ENCODE peak calls at places on chromosomes 6 and 20, in ten cellular contexts. L, R, Z, N, X, Q, J, F, D and C are unnamed samples.

GRCh38 chr6:43509984-43510826 is at the start of gene LRRC73:
- DNase-seq in L (peak; percentile 95), R (no peak), Z (no peak), N (peak; percentile 63), X (peak; percentile 95), Q (peak; percentile 60), J (peak; percentile 85), F (peak; percentile 89), D (peak; percentile 91), C (peak; percentile 94)

GRCh38 chr6:26175428-26176181 is 88.4 kb downstream of the HFE start:
- DNase-seq in L (no peak), R (no peak), Z (no peak), N (peak; percentile 40), X (no peak), Q (no peak), J (peak; percentile 79), F (peak; percentile 64), D (peak; percentile 82), C (no peak)

GRCh38 chr6:75563032-75563431 is 38.6 kb upstream of the SENP6 start:
- DNase-seq in L (no peak), R (no peak), Z (no peak), N (peak; percentile 4), X (no peak), Q (peak; percentile 37), J (peak; percentile 57), F (peak; percentile 27), D (peak; percentile 55), C (peak; percentile 15)

GRCh38 chr6:149317656-149318571 is at the start of gene TAB2:
- DNase-seq in L (peak; percentile 74), R (no peak), Z (no peak), N (no peak), X (peak; percentile 55), Q (no peak), J (peak; percentile 40), F (peak; percentile 74), D (peak; percentile 54), C (peak; percentile 73)

GRCh38 chr6:158906926-158907325 is 87.8 kb upstream of the EZR start:
- DNase-seq in L (no peak), R (no peak), Z (no peak), N (peak; percentile 79), X (no peak), Q (no peak), J (no peak), F (no peak), D (no peak), C (no peak)

GRCh38 chr6:111258615-111259088 is 171.3 kb downstream of the SLC16A10 start:
- DNase-seq in L (no peak), R (no peak), Z (no peak), N (peak; percentile 77), X (no peak), Q (no peak), J (no peak), F (no peak), D (peak; percentile 63), C (no peak)

GRCh38 chr20:45366631-45367030 is 3.7 kb downstream of the SYS1 start:
- DNase-seq in L (no peak), R (no peak), Z (no peak), N (no peak), X (no peak), Q (no peak), J (no peak), F (no peak), D (no peak), C (no peak)

GRCh38 chr6:80338201-80338836 is 231.8 kb downstream of the BCKDHB start:
- DNase-seq in L (peak; percentile 92), R (no peak), Z (no peak), N (peak; percentile 8), X (peak; percentile 67), Q (peak; percentile 60), J (peak; percentile 11), F (peak; percentile 21), D (peak; percentile 61), C (peak; percentile 27)

GRCh38 chr6:26103141-26103769 is 16.0 kb downstream of the HFE start:
- DNase-seq in L (no peak), R (no peak), Z (no peak), N (peak; percentile 62), X (no peak), Q (no peak), J (no peak), F (no peak), D (peak; percentile 72), C (no peak)

GRCh38 chr6:140360651-140361050 is 986.2 kb upstream of the CITED2 start:
- DNase-seq in L (no peak), R (no peak), Z (no peak), N (peak; percentile 33), X (no peak), Q (no peak), J (no peak), F (no peak), D (no peak), C (peak; percentile 12)

GRCh38 chr20:47016068-47016664 is 121.5 kb downstream of the EYA2 start:
- DNase-seq in L (no peak), R (no peak), Z (no peak), N (no peak), X (no peak), Q (no peak), J (no peak), F (no peak), D (no peak), C (no peak)